ENCODE peak calls at places on chromosomes 12 and 14, in four cellular contexts. H is tibial artery, E is fibroblast of the conjunctiva, X is endothelial cell. K is an unnamed sample.

GRCh38 chr12:32136404-32136803 is 29.8 kb downstream of the BICD1 start:
- DNase-seq in H (no peak), E (no peak), X (no peak), K (no peak)

GRCh38 chr12:12266389-12266872 is 413 bp downstream of the LRP6 start:
- DNase-seq in H (peak; percentile 67), E (peak; percentile 3), X (peak; percentile 29), K (peak; percentile 26)

GRCh38 chr12:58356794-58357193 is 415.4 kb downstream of the ATP23 start:
- DNase-seq in H (no peak), E (no peak), X (no peak), K (no peak)

GRCh38 chr14:69610859-69611263 is 535 bp upstream of the SUSD6 start:
- DNase-seq in H (no peak), E (no peak), X (no peak), K (no peak)

GRCh38 chr14:101554991-101555668 is 6.2 kb upstream of the DIO3 start:
- DNase-seq in H (no peak), E (no peak), X (no peak), K (no peak)

GRCh38 chr14:99663716-99664635 is 19.0 kb downstream of the HHIPL1 start:
- DNase-seq in H (no peak), E (no peak), X (no peak), K (no peak)

GRCh38 chr12:29519585-29520182 is 22.2 kb upstream of the OVCH1 start:
- DNase-seq in H (no peak), E (peak; percentile 50), X (peak; percentile 40), K (peak; percentile 36)

GRCh38 chr12:30823140-30823669 is 68.5 kb upstream of the CAPRIN2 start:
- DNase-seq in H (no peak), E (no peak), X (peak; percentile 64), K (no peak)

GRCh38 chr12:91732086-91732485 is 413.6 kb downstream of the BTG1 start:
- DNase-seq in H (no peak), E (peak; percentile 18), X (no peak), K (no peak)

GRCh38 chr12:33942172-33942571 is 80.1 kb upstream of the ALG10 start:
- DNase-seq in H (no peak), E (no peak), X (no peak), K (no peak)

GRCh38 chr12:89051065-89051677 is 301.1 kb downstream of the DUSP6 start:
- DNase-seq in H (no peak), E (peak; percentile 63), X (peak; percentile 44), K (peak; percentile 19)

GRCh38 chr14:58823309-58823708 is 185.5 kb downstream of the DACT1 start:
- DNase-seq in H (no peak), E (no peak), X (no peak), K (no peak)

GRCh38 chr12:80195737-80196136 is 96.4 kb downstream of the OTOGL start:
- DNase-seq in H (no peak), E (no peak), X (no peak), K (no peak)

GRCh38 chr14:104101086-104101621 is 15.7 kb downstream of the ASPG start:
- DNase-seq in H (peak; percentile 63), E (no peak), X (no peak), K (no peak)

GRCh38 chr14:88611878-88612277 is 49.0 kb downstream of the ZC3H14 start:
- DNase-seq in H (no peak), E (no peak), X (no peak), K (no peak)

GRCh38 chr12:38149395-38150073 is 167.0 kb upstream of the ALG10B start:
- DNase-seq in H (peak; percentile 39), E (no peak), X (no peak), K (no peak)

GRCh38 chr12:49827351-49828099 is 688 bp downstream of the NCKAP5L start:
- DNase-seq in H (peak; percentile 83), E (no peak), X (peak; percentile 72), K (peak; percentile 85)

GRCh38 chr12:30796891-30797371 is 42.2 kb upstream of the CAPRIN2 start:
- DNase-seq in H (no peak), E (no peak), X (no peak), K (no peak)